ENCODE peak calls at places on chromosome 18, in eight cellular contexts. X is H9; N is cardiac muscle cell; U is tibial artery; J is effector memory CD4-positive, alpha-beta T cell; B is mesendoderm; H is endothelial cell of umbilical vein; G is SJSA1. F is an unnamed sample. For H3K4me1, the result is how much of the 10 kb centered on the place peaks cover.

GRCh38 chr18:67581178-67581577 is 64.7 kb upstream of the DSEL start:
- DNase-seq in X (no peak), N (no peak), U (no peak), J (no peak), B (no peak), H (no peak), G (no peak), F (no peak)

GRCh38 chr18:3321133-3321812 is 59.3 kb downstream of the MYL12B start:
- DNase-seq in X (no peak), N (no peak), U (no peak), J (no peak), B (no peak), H (peak), G (no peak), F (no peak)

GRCh38 chr18:38688402-38688801 is 1122.8 kb upstream of the CELF4 start:
- DNase-seq in X (no peak), N (no peak), U (no peak), J (no peak), B (no peak), H (no peak), G (no peak), F (no peak)

GRCh38 chr18:30623401-30624065 is 419.0 kb downstream of the DSC3 start:
- DNase-seq in X (no peak), N (no peak), U (no peak), J (no peak), B (no peak), H (no peak), G (no peak), F (no peak)

GRCh38 chr18:39360072-39360471 is 1794.5 kb upstream of the CELF4 start:
- DNase-seq in X (no peak), N (no peak), U (no peak), J (no peak), B (no peak), H (no peak), G (no peak), F (no peak)

GRCh38 chr18:23225518-23225917 is 90.2 kb downstream of the CABLES1 start:
- DNase-seq in X (no peak), N (no peak), U (peak), J (no peak), B (no peak), H (peak), G (peak), F (no peak)

GRCh38 chr18:35387367-35387685 is 10.2 kb upstream of the ZNF396 start:
- DNase-seq in X (no peak), N (no peak), U (no peak), J (no peak), B (no peak), H (no peak), G (no peak), F (no peak)

GRCh38 chr18:711693-712400 is 583 bp downstream of the ENOSF1 start:
- DNase-seq in X (no peak), N (peak), U (peak), J (peak), B (peak), H (peak), G (peak), F (peak)

GRCh38 chr18:4384932-4385331 is 70.2 kb downstream of the DLGAP1 start:
- DNase-seq in X (no peak), N (no peak), U (no peak), J (no peak), B (no peak), H (no peak), G (no peak), F (no peak)

GRCh38 chr18:60895181-60895580 is 438.0 kb upstream of the CDH20 start:
- DNase-seq in X (no peak), N (no peak), U (no peak), J (no peak), B (no peak), H (peak), G (no peak), F (no peak)

GRCh38 chr18:6370410-6370809 is 44.3 kb downstream of the L3MBTL4 start:
- DNase-seq in X (no peak), N (no peak), U (no peak), J (no peak), B (no peak), H (no peak), G (peak), F (no peak)

GRCh38 chr18:10074122-10074521 is 160.3 kb downstream of the VAPA start:
- DNase-seq in X (no peak), N (no peak), U (no peak), J (no peak), B (no peak), H (no peak), G (no peak), F (no peak)

GRCh38 chr18:75010260-75010659 is 198.7 kb downstream of the PTGR3 start:
- DNase-seq in X (no peak), N (no peak), U (no peak), J (no peak), B (no peak), H (no peak), G (no peak), F (no peak)

GRCh38 chr18:35282353-35282752 is 7.7 kb downstream of the ZSCAN30 start:
- DNase-seq in X (no peak), N (no peak), U (no peak), J (no peak), B (no peak), H (peak), G (peak), F (no peak)

GRCh38 chr18:43970656-43971055 is 693.4 kb upstream of the SYT4 start:
- DNase-seq in X (no peak), N (no peak), U (no peak), J (no peak), B (peak), H (peak), G (peak), F (no peak)

GRCh38 chr18:3246636-3247242 is 862 bp upstream of the MYL12A start:
- DNase-seq in X (no peak), N (no peak), U (peak), J (peak), B (no peak), H (no peak), G (peak), F (peak)

GRCh38 chr18:78935406-78935805 is 44.2 kb upstream of the SALL3 start:
- DNase-seq in X (no peak), N (no peak), U (no peak), J (no peak), B (no peak), H (no peak), G (no peak), F (no peak)

GRCh38 chr18:21943456-21943855 is 202.9 kb downstream of the MIB1 start:
- DNase-seq in X (no peak), N (no peak), U (no peak), J (no peak), B (no peak), H (no peak), G (no peak), F (no peak)

GRCh38 chr18:11997466-11997865 is 16.2 kb downstream of the IMPA2 start:
- DNase-seq in X (no peak), N (no peak), U (no peak), J (no peak), B (no peak), H (no peak), G (no peak), F (no peak)

GRCh38 chr18:24949908-24950307 is 402.1 kb downstream of the ZNF521 start:
- DNase-seq in X (no peak), N (no peak), U (no peak), J (no peak), B (no peak), H (no peak), G (no peak), F (no peak)

GRCh38 chr18:54127759-54128378 is 96.6 kb downstream of the MBD2 start:
- DNase-seq in X (peak), N (peak), U (no peak), J (no peak), B (peak), H (peak), G (peak), F (no peak)

GRCh38 chr18:74796928-74797576 is 199.4 kb downstream of the ZNF407 start:
- DNase-seq in X (no peak), N (peak), U (no peak), J (no peak), B (peak), H (no peak), G (peak), F (no peak)

GRCh38 chr18:48599391-48599790 is 60.6 kb downstream of the CTIF start:
- DNase-seq in X (no peak), N (no peak), U (no peak), J (no peak), B (no peak), H (no peak), G (no peak), F (no peak)

GRCh38 chr18:48600746-48601090 is 61.9 kb downstream of the CTIF start:
- DNase-seq in X (no peak), N (peak), U (no peak), J (no peak), B (peak), H (no peak), G (no peak), F (no peak)

GRCh38 chr18:48597671-48598070 is 58.8 kb downstream of the CTIF start:
- DNase-seq in X (no peak), N (no peak), U (no peak), J (no peak), B (no peak), H (no peak), G (no peak), F (no peak)

GRCh38 chr18:48602759-48603390 is 64.0 kb downstream of the CTIF start:
- DNase-seq in X (no peak), N (no peak), U (no peak), J (no peak), B (no peak), H (no peak), G (no peak), F (no peak)

DNA sequence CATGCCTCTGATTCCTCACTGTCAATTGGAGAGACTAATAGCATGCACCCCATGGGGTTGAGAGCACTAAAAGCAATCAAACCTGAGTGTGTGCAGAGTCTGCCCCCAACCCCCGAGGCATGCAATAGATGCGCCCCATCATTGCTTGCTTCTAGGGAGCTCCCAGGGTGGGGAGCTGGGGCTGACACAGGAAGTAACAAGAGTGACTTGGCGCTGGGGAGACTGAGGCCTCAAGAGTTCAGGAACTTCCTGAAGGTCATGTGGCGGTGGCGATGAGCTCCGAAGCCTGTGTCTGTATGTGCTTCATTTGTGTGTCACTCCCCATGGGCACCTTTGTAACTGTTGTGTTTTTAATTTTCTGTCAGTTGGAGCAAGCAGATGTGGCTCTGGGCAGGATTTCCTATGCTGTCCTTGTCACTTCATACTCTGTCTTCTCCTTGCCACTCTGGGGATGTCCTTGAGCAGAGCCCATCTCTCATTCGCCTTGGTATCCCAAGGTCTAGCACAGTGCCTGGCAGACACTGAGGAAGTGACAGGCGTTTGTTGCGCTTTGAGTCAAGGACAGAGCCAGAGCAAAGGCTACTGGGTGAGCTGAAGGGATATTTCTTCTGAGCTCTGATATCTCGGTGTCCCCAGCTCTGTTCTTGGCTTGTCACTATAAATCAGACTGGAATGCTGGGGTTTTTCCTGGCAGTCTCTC is 61.4 kb downstream of the CTIF start:
- DNase-seq in X (no peak), N (no peak), U (no peak), J (no peak), B (no peak), H (no peak), G (no peak), F (no peak)
- H3K27ac ChIP-seq in X (no peak), N (peak), U (peak), J (no peak), B (no peak), H (no peak), G (no peak), F (no peak)

DNA sequence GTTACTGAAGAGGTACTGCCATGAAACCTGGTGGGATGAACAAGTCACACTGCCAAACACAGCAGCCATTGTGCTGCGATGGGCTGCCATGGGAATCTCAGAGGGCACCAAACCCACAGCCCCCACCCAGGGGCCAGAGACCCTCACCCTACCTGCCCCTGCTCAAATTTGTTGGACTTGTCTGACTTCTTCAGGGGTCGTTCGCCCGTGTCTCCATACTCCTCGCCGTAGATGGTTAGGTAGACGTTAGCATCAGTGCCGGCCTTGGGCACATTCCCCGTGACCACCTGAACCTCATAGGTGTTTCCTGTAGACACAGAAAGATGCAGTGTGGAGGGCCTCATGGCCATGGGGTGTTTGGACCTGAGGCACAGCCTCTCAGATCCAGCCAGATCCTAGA is 97.7 kb downstream of the LOXHD1 start:
- DNase-seq in X (no peak), N (no peak), U (no peak), J (no peak), B (no peak), H (no peak), G (no peak), F (no peak)
- H3K4me1 ChIP-seq in X (under half), N (under half), U (under half), J (under half), B (under half), H (under half), G (under half), F (under half)

DNA sequence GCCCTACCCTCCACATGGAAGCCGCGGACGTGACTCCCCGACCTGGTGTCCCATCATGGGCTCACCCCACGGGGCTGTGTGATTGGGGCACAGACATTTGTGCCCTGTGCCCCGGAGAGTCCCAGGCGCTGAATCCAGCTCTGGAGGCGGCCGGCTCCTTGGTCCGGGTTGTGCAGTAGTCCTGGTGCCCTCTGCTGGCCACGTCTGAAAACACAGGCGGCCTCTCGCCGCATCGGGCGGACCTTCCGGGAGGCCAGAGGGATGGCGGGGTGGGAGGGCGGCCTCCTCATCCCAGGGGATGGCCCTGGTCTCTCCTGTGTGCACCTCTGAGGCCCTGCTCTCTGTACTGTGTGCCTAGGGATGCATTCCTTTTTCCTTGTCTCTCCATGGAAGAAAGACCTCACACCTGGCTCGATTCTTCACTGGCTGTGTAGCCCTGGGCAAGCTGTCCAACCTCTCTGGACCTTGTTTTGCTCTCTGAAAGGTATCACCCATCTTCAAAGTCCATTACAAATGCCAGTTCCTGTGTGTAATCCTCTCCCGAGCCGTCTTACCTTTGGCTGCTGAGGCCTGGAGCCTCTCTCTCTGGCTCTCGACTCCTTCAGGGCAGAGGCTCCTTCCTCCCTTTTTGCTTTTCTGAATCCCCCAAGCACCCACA is 27.6 kb downstream of the CELF4 start:
- DNase-seq in X (peak), N (peak), U (peak), J (peak), B (peak), H (peak), G (peak), F (no peak)
- H3K27ac ChIP-seq in X (no peak), N (no peak), U (no peak), J (no peak), B (no peak), H (no peak), G (no peak), F (no peak)

DNA sequence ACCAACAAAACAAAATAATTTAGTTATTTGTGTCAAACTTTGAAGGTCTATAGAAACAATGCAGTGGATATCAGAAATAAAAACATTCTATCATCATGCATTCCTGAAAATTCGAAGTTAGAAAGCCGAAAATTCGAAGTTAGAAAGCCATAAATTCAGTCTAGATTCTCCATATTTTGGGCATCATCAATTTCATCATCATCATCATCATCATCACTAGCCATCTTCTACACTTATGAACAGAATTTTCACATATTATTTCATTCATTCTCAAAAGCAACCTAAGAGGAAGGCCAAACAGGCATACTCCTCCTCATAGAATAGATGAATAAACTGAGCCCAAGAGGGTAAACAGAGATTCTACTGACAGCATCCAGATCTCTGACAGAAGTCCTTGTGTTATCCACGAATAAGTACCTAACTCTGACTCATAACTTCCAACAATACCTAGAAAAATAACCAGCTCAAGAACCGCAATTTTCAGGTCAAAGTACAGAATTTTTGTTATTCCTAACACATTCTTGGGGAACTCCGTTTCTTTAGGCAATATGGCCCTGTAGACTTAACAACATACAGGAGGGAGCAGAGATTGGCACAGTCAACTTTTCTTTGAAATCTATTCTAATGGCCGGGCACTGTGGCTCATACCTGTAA is 84.7 kb downstream of the TCF4 start:
- DNase-seq in X (no peak), N (no peak), U (no peak), J (no peak), B (no peak), H (peak), G (peak), F (no peak)
- H3K4me1 ChIP-seq in X (under half), N (under half), U (under half), J (under half), B (under half), H (half or more), G (half or more), F (under half)

DNA sequence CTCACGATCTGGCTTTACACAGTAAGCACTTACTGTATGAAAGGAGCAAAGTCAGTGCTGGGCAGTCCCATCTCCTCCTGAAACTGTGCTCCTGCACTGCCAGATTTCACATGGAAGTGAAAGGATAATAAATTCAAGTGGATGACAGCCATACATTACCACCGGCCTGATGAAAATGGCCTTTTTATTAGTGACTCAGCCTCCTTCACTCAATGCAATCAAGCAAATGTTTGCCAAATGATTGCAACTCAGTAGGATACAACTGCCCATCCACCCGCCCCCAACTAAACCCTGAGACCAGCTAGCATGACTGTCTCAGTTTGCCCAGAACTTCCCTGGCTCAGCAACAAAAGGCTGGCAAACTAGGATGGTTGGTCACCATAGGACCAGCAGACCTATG is 77.1 kb downstream of the MYO5B start:
- DNase-seq in X (no peak), N (no peak), U (no peak), J (no peak), B (no peak), H (no peak), G (no peak), F (no peak)
- H3K27ac ChIP-seq in X (no peak), N (no peak), U (no peak), J (no peak), B (no peak), H (no peak), G (no peak), F (no peak)

F was measured in naive thymus-derived CD4-positive, alpha-beta T cell.